ENCODE peak calls at places on chromosomes 16 and 17, in seven cellular contexts. F is fibroblast of lung, J is DND-41, T is astrocyte, L is GM12878, I is SK-N-MC, M is HCT116. R is an unnamed sample. For H3K36me3, the result is how much of the 10 kb centered on the place peaks cover.

GRCh38 chr16:70573451-70574121 is 50.0 kb downstream of the SF3B3 start:
- DNase-seq in F (peak), J (no peak), I (no peak), T (peak), L (no peak), M (no peak), R (no peak)

GRCh38 chr16:12798171-12798570 is 5.5 kb downstream of the CPPED1 start:
- DNase-seq in F (no peak), L (no peak), I (no peak), J (no peak), M (no peak), T (no peak), R (no peak)

GRCh38 chr17:71681427-71682173 is 439.2 kb upstream of the SOX9 start:
- DNase-seq in T (no peak), I (no peak), F (no peak), L (no peak), J (no peak), M (no peak), R (no peak)

GRCh38 chr17:29793501-29793900 is 136.5 kb downstream of the SSH2 start:
- DNase-seq in J (no peak), M (no peak), L (no peak), I (no peak), F (no peak), T (peak), R (no peak)

GRCh38 chr17:82303944-82304808 is 13.2 kb downstream of the CD7 start:
- DNase-seq in M (no peak), T (no peak), J (peak), I (no peak), L (no peak), F (no peak), R (no peak)

GRCh38 chr16:26987631-26988030 is 79.1 kb upstream of the C16orf82 start:
- DNase-seq in L (no peak), I (no peak), T (peak), F (peak), M (no peak), J (no peak), R (no peak)

GRCh38 chr17:17917394-17917793 is 54.8 kb downstream of the TOM1L2 start:
- DNase-seq in L (no peak), T (no peak), F (no peak), J (no peak), M (no peak), I (no peak), R (no peak)

GRCh38 chr16:66159987-66160386 is 206.5 kb upstream of the CDH5 start:
- DNase-seq in F (peak), M (no peak), L (no peak), T (no peak), I (no peak), J (no peak), R (no peak)

GRCh38 chr17:63041251-63041650 is 75.2 kb downstream of the TANC2 start:
- DNase-seq in I (no peak), T (no peak), M (no peak), F (no peak), L (no peak), J (no peak), R (no peak)

GRCh38 chr16:85908444-85908843 is 9.5 kb downstream of the IRF8 start:
- DNase-seq in T (no peak), I (no peak), F (no peak), J (no peak), L (peak), M (no peak), R (no peak)

GRCh38 chr17:77666881-77667395 is 291.6 kb upstream of the TNRC6C start:
- DNase-seq in L (no peak), I (no peak), T (no peak), F (no peak), J (peak), M (no peak), R (no peak)

GRCh38 chr17:65558683-65559311 is 2.7 kb downstream of the AXIN2 start:
- DNase-seq in T (no peak), M (no peak), F (no peak), L (no peak), I (no peak), J (no peak), R (no peak)

GRCh38 chr17:13393841-13394710 is 207.7 kb downstream of the HS3ST3A1 start:
- DNase-seq in L (no peak), J (no peak), I (no peak), F (peak), M (no peak), T (peak), R (no peak)

GRCh38 chr17:3740611-3741073 is 16.9 kb downstream of the HASPIN start:
- DNase-seq in I (no peak), M (no peak), F (no peak), T (no peak), L (no peak), J (peak), R (no peak)

GRCh38 chr17:80123791-80124190 is 22.4 kb downstream of the GAA start:
- DNase-seq in F (peak), M (no peak), T (peak), I (no peak), J (no peak), L (no peak), R (no peak)

GRCh38 chr16:89988951-89989350 is 30.3 kb downstream of the DBNDD1 start:
- DNase-seq in T (no peak), F (no peak), L (no peak), J (no peak), M (no peak), I (no peak), R (no peak)

GRCh38 chr17:4480929-4481898 is 17.5 kb upstream of the SPNS2 start:
- DNase-seq in M (no peak), F (no peak), T (no peak), I (no peak), L (no peak), J (peak), R (no peak)

GRCh38 chr16:11601911-11602310 is 15.2 kb upstream of the LITAF start:
- DNase-seq in L (no peak), T (no peak), I (no peak), J (no peak), F (no peak), M (no peak), R (no peak)

GRCh38 chr17:34386343-34386924 is 23.4 kb upstream of the CCL1 start:
- DNase-seq in I (no peak), F (no peak), T (no peak), M (no peak), L (no peak), J (no peak), R (no peak)

GRCh38 chr16:49921791-49922456 is 66.0 kb upstream of the ZNF423 start:
- DNase-seq in M (peak), I (no peak), T (peak), J (peak), F (peak), L (no peak), R (no peak)

GRCh38 chr17:29176500-29177351 is 3.5 kb downstream of the MYO18A start:
- DNase-seq in T (no peak), L (no peak), I (no peak), F (peak), M (no peak), J (no peak), R (no peak)

GRCh38 chr16:66689282-66689681 is 7.3 kb downstream of the CMTM4 start:
- DNase-seq in F (no peak), M (no peak), L (no peak), I (no peak), J (no peak), T (no peak), R (no peak)

GRCh38 chr16:30054959-30055553 is 10.5 kb upstream of the ALDOA start:
- DNase-seq in M (no peak), I (no peak), F (no peak), L (no peak), J (peak), T (no peak), R (no peak)

GRCh38 chr17:44878627-44879221 is 20.5 kb downstream of the EFTUD2 start:
- DNase-seq in T (peak), F (peak), J (peak), I (no peak), L (no peak), M (peak), R (no peak)

GRCh38 chr16:81940781-81941560 is 70.3 kb downstream of the SDR42E1 start:
- DNase-seq in L (no peak), T (peak), J (no peak), M (peak), I (peak), F (peak), R (peak)

GRCh38 chr16:66616169-66616568 is 11.7 kb downstream of the CMTM3 start:
- DNase-seq in M (no peak), J (no peak), I (no peak), L (no peak), F (no peak), T (no peak), R (no peak)

GRCh38 chr17:6627019-6627418 is 13.5 kb downstream of the KIAA0753 start:
- DNase-seq in J (no peak), F (peak), L (no peak), I (no peak), T (peak), M (no peak), R (no peak)

GRCh38 chr17:10993126-10993525 is 155.2 kb upstream of the PIRT start:
- DNase-seq in F (no peak), J (no peak), T (no peak), I (no peak), L (no peak), M (no peak), R (no peak)

GRCh38 chr16:2190002-2190658 is 6.3 kb downstream of the CASKIN1 start:
- DNase-seq in T (no peak), M (no peak), F (no peak), L (no peak), I (no peak), J (no peak), R (no peak)

GRCh38 chr16:22282254-22282892 is 14.8 kb upstream of the POLR3E start:
- DNase-seq in L (no peak), J (no peak), T (no peak), M (no peak), F (no peak), I (no peak), R (no peak)

GRCh38 chr16:14308357-14308723 is 237.2 kb downstream of the MRTFB start:
- DNase-seq in F (no peak), L (no peak), T (no peak), M (no peak), J (no peak), I (no peak), R (no peak)

GRCh38 chr17:82767041-82767754 is 15.3 kb downstream of the TBCD start:
- DNase-seq in I (no peak), M (no peak), L (no peak), T (no peak), F (peak), J (peak), R (no peak)

GRCh38 chr17:48725005-48725293 is 2.0 kb downstream of the PRAC2 start:
- DNase-seq in L (no peak), F (no peak), T (no peak), I (no peak), J (no peak), M (no peak), R (no peak)
- TF ChIP-seq EZH2 in L (no peak), F (no peak), T (no peak), I (no peak), J (no peak), M (no peak), R (no peak)

GRCh38 chr16:53320992-53321391 is 113.3 kb upstream of the RBL2 start:
- DNase-seq in M (no peak), T (no peak), F (no peak), L (no peak), I (no peak), J (no peak), R (no peak)
- H3K36me3 ChIP-seq in M (under half), T (under half), F (under half), L (under half), I (under half), J (half or more), R (under half)

GRCh38 chr17:21510686-21511367 is 134.7 kb downstream of the KCNJ12 start:
- DNase-seq in T (no peak), M (no peak), I (no peak), J (no peak), L (no peak), F (peak), R (no peak)

GRCh38 chr17:21513012-21513570 is 136.9 kb downstream of the KCNJ12 start:
- DNase-seq in F (peak), M (peak), T (peak), L (no peak), J (peak), I (no peak), R (peak)

GRCh38 chr17:21505819-21506815 is 130.0 kb downstream of the KCNJ12 start:
- DNase-seq in T (no peak), I (no peak), M (no peak), L (no peak), J (no peak), F (no peak), R (no peak)

GRCh38 chr17:21512307-21513011 is 136.3 kb downstream of the KCNJ12 start:
- DNase-seq in F (no peak), J (no peak), T (no peak), L (no peak), M (no peak), I (no peak), R (no peak)

GRCh38 chr17:21511368-21512195 is 135.4 kb downstream of the KCNJ12 start:
- DNase-seq in J (peak), T (peak), M (peak), I (no peak), F (peak), L (no peak), R (peak)
- TF ChIP-seq EZH2 in J (no peak), T (no peak), M (no peak), I (no peak), F (no peak), L (no peak), R (no peak)

DNA sequence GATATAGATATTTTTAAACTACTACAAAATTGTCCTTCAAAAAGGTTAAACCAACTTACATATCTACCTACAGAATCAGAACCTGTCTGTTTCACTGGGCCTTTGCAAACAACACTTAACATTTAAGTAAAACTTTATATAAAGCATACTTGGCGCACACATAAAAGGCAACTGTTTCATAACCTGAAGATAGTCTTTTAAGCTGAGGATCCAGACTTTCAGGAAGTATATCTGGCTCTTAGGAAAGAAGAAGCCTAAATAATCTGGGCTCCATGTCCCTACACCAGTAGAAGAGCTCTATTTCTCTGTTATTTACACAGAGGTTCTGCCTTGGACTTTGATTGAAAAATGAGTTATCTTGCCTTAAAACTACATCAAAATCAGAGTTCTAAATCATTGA is 75.9 kb downstream of the TRIM37 start:
- DNase-seq in F (no peak), M (no peak), L (no peak), I (no peak), J (no peak), T (no peak), R (no peak)
- H3K36me3 ChIP-seq in F (under half), M (under half), L (under half), I (under half), J (half or more), T (under half), R (under half)

DNA sequence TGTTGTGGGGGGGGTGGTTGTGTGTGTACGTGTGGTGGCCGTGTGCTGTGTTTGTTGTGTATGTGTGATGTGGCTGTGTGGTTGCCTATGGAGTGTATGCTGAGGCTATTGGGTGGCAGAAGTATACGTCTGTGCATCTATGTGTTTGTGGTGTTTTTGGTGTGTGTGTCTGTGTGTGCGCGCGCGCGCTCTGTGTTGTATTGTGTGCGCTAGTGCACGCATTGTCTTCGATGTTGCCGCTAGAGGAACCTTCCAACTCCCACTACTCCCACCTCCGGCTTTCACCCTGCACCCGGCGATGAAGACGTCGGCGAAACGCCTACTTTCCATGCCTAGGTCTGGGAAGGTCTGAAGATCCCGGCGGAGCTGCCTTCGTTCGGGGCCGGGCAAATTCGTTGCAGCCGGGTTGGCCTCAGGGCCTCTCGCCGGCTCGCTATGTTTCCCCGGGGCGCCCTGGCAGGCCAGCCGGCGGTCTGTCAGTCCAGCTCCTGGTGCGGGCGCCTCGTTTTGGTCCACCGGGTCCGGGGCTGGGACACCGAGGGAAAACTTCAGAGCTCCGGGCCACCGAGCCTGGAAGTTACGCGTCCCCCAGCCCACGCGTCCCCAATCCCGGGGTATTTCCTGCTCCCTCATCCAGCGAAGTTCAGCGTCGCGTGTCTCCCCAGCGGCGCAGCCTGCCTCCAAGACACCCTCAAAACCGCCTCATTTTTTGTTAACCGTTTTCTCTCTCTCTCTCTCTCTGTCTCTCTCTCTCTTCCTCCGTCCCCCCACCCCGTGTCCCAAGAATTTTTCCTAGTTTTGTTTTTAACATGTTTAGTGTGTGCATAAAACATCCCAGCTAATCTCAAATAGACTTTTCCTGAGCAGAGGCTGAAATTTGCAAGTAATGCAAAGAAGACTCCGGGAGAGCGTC is 5.1 kb upstream of the DLX4 start:
- DNase-seq in F (peak), L (no peak), T (no peak), I (no peak), M (no peak), J (no peak), R (no peak)
- TF ChIP-seq EZH2 in F (peak), L (no peak), T (peak), I (no peak), M (no peak), J (no peak), R (peak)

GRCh38 chr17:8630227-8630801 is at the start of gene MYH10:
- DNase-seq in T (no peak), L (no peak), J (no peak), F (no peak), M (no peak), I (no peak), R (no peak)
- H3K36me3 ChIP-seq in T (under half), L (under half), J (under half), F (under half), M (under half), I (under half), R (under half)

DNA sequence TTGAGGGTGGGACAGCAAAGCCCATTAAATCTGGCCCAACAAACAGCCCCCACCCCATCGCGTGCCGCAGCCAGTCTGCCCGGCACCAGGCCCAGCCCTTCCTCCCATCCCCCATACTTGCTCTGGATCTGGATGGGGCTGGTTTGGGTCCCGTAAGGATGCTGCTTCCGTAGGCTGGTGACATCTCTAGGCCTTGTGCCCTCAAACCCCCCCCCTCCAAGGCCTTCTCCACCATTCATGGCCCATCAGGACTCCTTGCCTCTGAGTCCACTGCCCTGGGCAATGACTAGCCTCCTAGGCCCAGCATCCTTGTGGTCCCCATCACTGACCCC is 844 bp upstream of the FAM83G start:
- DNase-seq in L (no peak), I (no peak), T (no peak), J (no peak), F (no peak), M (no peak), R (no peak)
- TF ChIP-seq EZH2 in L (no peak), I (no peak), T (no peak), J (no peak), F (no peak), M (no peak), R (no peak)

DNA sequence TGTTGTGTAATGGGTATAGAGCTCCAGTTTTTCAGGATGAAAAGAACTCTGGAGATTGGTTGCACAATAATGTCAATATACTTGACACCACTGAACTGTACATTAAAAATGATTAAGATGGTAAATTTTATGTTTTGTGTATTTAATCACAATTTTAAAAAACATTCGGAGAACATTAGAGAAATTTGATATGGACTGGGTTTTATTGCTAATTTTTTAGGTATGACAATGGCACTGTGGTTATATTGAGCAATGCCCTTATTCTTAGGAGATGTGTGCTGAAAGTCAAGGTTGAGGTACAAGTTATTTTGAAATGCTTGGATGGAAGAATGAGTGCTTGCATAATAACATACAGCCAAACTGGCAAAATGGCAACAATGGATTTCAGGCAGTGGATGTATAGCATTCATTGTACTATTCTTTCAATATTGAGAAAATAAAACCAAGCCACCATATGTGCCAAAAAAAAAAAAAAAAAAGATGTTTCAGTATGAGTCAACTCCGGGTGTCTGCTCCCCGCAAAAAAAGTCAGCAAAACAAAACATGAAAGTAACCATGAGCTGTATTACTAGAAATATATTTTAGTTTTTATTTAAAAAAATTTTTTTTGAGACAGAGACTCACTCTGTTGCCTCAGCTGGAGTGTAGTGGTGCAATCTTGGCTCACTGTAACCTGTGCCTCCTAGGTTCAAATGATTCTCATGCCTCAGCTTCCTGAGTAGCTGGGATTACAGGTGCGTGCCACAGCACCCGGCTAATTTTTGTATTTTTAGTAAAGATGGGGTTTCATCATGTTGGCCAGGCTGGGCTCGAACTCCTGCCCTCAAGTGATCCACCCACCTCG is 19.8 kb downstream of the HOXB1 start:
- DNase-seq in T (peak), F (peak), M (no peak), L (peak), J (no peak), I (no peak), R (no peak)
- H3K36me3 ChIP-seq in T (under half), F (under half), M (under half), L (under half), J (under half), I (under half), R (under half)